ENCODE peak calls at places on chromosomes 7 and 10, in eight cellular contexts. Z is NCI-H146; N is mucosa of gallbladder; P is GF-D8; A is memory B cell; R is GM04504; E is naive thymus-derived CD8-positive, alpha-beta T cell; U is bronchial epithelial cell. D is an unnamed sample.

GRCh38 chr10:13859979-13860619 is 273.3 kb downstream of the PRPF18 start:
- DNase-seq in Z (no peak), N (no peak), P (no peak), A (no peak), R (no peak), E (no peak), U (peak), D (peak)

GRCh38 chr7:32228601-32229000 is 158.4 kb upstream of the PDE1C start:
- DNase-seq in Z (no peak), N (no peak), P (no peak), A (no peak), R (no peak), E (no peak), U (no peak), D (no peak)

GRCh38 chr7:47827321-47827720 is 120.9 kb downstream of the PKD1L1 start:
- DNase-seq in Z (no peak), N (no peak), P (no peak), A (no peak), R (no peak), E (no peak), U (no peak), D (no peak)

GRCh38 chr10:93461807-93462178 is 20.3 kb downstream of the MYOF start:
- DNase-seq in Z (peak), N (peak), P (no peak), A (no peak), R (no peak), E (no peak), U (peak), D (peak)

GRCh38 chr10:124588736-124589451 is 127.3 kb downstream of the LHPP start:
- DNase-seq in Z (no peak), N (peak), P (no peak), A (no peak), R (no peak), E (no peak), U (no peak), D (peak)

GRCh38 chr7:66140924-66141323 is 26.3 kb downstream of the CRCP start:
- DNase-seq in Z (peak), N (peak), P (no peak), A (no peak), R (peak), E (no peak), U (peak), D (peak)

GRCh38 chr10:19775286-19775685 is 40.9 kb upstream of the PLXDC2 start:
- DNase-seq in Z (no peak), N (no peak), P (no peak), A (no peak), R (no peak), E (no peak), U (no peak), D (no peak)

GRCh38 chr7:158765020-158765419 is 60.4 kb upstream of the NCAPG2 start:
- DNase-seq in Z (no peak), N (no peak), P (no peak), A (no peak), R (no peak), E (no peak), U (no peak), D (no peak)

GRCh38 chr10:132359305-132360040 is 27.5 kb downstream of the LRRC27 start:
- DNase-seq in Z (no peak), N (no peak), P (no peak), A (no peak), R (no peak), E (no peak), U (no peak), D (no peak)

GRCh38 chr7:81618400-81619014 is 151.3 kb downstream of the HGF start:
- DNase-seq in Z (no peak), N (no peak), P (no peak), A (no peak), R (peak), E (no peak), U (peak), D (peak)

D was measured in epithelial cell of esophagus.